ENCODE peak calls at places on chromosome 12, in nine cellular contexts. V is psoas muscle, T is GM12878, C is endothelial cell, F is nephron progenitor cell, L is heart right ventricle, Q is lung, Z is stomach, B is astrocyte of the cerebellum. R is an unnamed sample.

GRCh38 chr12:95918194-95918993 is 24.0 kb downstream of the CCDC38 start:
- DNase-seq in C (peak; percentile 41), L (peak; percentile 35), V (no peak), Q (peak; percentile 48), T (no peak), B (no peak), F (peak; percentile 44), Z (peak; percentile 30), R (peak; percentile 63)

GRCh38 chr12:12182926-12183325 is 83.9 kb downstream of the LRP6 start:
- DNase-seq in T (no peak), B (peak; percentile 56), V (no peak), F (no peak), Q (no peak), Z (no peak), C (no peak), L (no peak), R (no peak)

GRCh38 chr12:88896958-88897357 is 316.7 kb upstream of the KITLG start:
- DNase-seq in T (no peak), B (no peak), L (no peak), Q (no peak), C (no peak), F (no peak), Z (no peak), V (no peak), R (no peak)

GRCh38 chr12:57604454-57605307 is at the start of gene DTX3:
- DNase-seq in V (peak; percentile 54), Q (no peak), C (no peak), F (peak; percentile 44), B (no peak), L (peak; percentile 62), T (no peak), Z (no peak), R (peak; percentile 46)

GRCh38 chr12:32522322-32523221 is 123.2 kb downstream of the FGD4 start:
- DNase-seq in B (no peak), F (no peak), T (peak; percentile 9), Z (no peak), L (no peak), C (no peak), V (no peak), Q (no peak), R (peak; percentile 25)

GRCh38 chr12:123231931-123232330 is 1.0 kb downstream of the MPHOSPH9 start:
- DNase-seq in F (no peak), V (no peak), C (no peak), T (no peak), Q (no peak), L (no peak), Z (no peak), B (no peak), R (peak; percentile 14)

GRCh38 chr12:101823039-101823438 is 7.7 kb downstream of the GNPTAB start:
- DNase-seq in Q (no peak), Z (no peak), B (no peak), V (no peak), F (no peak), T (no peak), C (no peak), L (no peak), R (no peak)

GRCh38 chr12:32569256-32569655 is 109.8 kb upstream of the DNM1L start:
- DNase-seq in V (no peak), Q (no peak), B (no peak), T (no peak), Z (no peak), F (no peak), L (no peak), C (no peak), R (no peak)

GRCh38 chr12:57476993-57477709 is 2.5 kb downstream of the ARHGAP9 start:
- DNase-seq in Q (no peak), Z (no peak), F (no peak), V (no peak), L (no peak), T (no peak), B (no peak), C (no peak), R (no peak)

GRCh38 chr12:16955083-16955657 is 349.2 kb upstream of the LMO3 start:
- DNase-seq in Q (no peak), L (no peak), F (no peak), B (no peak), C (no peak), T (no peak), V (no peak), Z (no peak), R (no peak)

GRCh38 chr12:53076461-53076860 is 2.7 kb downstream of the SPRYD3 start:
- DNase-seq in C (no peak), V (no peak), T (no peak), L (no peak), B (no peak), F (no peak), Z (no peak), Q (no peak), R (no peak)

GRCh38 chr12:99600388-99600787 is 47.2 kb upstream of the GARIN6 start:
- DNase-seq in Z (no peak), V (no peak), B (no peak), F (no peak), T (peak; percentile 37), C (no peak), Q (no peak), L (no peak), R (peak; percentile 59)

GRCh38 chr12:111124183-111124582 is 203.8 kb upstream of the MYL2 start:
- DNase-seq in L (no peak), Q (no peak), Z (no peak), T (no peak), C (no peak), V (no peak), F (no peak), B (no peak), R (no peak)

GRCh38 chr12:100382327-100382726 is 25.5 kb downstream of the SLC17A8 start:
- DNase-seq in L (no peak), B (no peak), C (no peak), F (no peak), Q (no peak), V (no peak), T (no peak), Z (no peak), R (no peak)

GRCh38 chr12:48038085-48038484 is 33.8 kb upstream of the COL2A1 start:
- DNase-seq in V (no peak), L (no peak), Q (no peak), T (no peak), Z (no peak), B (no peak), F (no peak), C (no peak), R (no peak)

GRCh38 chr12:127401536-127401935 is 865.4 kb upstream of the TMEM132C start:
- DNase-seq in V (no peak), T (no peak), Q (no peak), B (no peak), L (no peak), F (no peak), C (no peak), Z (no peak), R (no peak)

DNA sequence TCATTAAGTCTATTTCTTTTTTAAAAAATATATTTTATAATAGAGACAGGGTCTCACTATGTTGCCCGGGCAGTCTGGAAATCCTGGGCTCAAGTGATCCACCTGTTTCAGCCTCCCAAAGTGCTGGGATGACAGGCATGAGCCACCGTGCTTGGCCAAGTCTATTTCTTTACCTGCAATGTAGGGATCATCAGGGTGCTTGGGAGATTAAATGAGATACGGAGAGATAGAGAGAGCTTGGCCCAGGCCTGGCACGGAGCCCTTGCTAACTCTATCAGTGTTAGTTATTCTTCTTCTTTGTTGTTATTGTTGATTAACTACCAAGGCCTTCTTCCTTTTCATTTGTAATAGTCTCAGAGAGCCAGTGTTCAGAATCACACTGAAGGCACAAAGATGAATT is 3.1 kb downstream of the CABP1 start:
- DNase-seq in T (no peak), V (no peak), Z (no peak), Q (no peak), F (no peak), L (no peak), B (no peak), C (no peak), R (no peak)
- TF ChIP-seq CTCF in T (no peak), V (no peak), Z (no peak), Q (no peak), F (no peak), L (no peak), B (no peak), C (no peak), R (no peak)

DNA sequence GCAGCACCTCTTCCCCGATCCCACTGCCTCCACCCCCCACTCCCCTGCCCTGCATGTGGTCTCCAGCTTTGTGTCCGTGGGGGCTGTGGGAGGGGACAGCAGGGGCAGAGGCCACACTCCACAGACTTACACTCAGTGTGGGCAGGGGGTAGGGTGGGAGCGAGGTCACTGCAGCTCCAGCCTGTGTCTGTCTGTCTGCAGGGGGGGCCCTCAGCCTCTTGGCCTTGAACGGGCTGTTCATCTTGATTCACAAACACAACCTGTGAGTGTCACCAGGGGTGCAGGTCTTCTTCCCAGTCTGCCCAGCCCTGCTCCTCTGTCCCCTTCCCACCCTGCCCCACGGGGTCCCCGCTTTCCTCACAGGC is 6.5 kb downstream of the NOC4L start:
- DNase-seq in Z (no peak), V (peak; percentile 41), Q (no peak), C (no peak), L (no peak), F (no peak), B (no peak), T (no peak), R (no peak)
- TF ChIP-seq CTCF in Z (no peak), V (no peak), Q (no peak), C (no peak), L (no peak), F (no peak), B (no peak), T (no peak), R (no peak)

GRCh38 chr12:7060353-7060954 is at the start of gene C1S:
- DNase-seq in Q (peak; percentile 78), V (peak; percentile 90), L (peak; percentile 80), B (peak; percentile 89), C (peak; percentile 56), Z (peak; percentile 39), F (peak; percentile 21), T (no peak), R (no peak)
- TF ChIP-seq CTCF in Q (peak; percentile 60), V (peak; percentile 84), L (peak; percentile 87), B (peak; percentile 86), C (no peak), Z (peak; percentile 72), F (peak; percentile 30), T (no peak), R (no peak)

GRCh38 chr12:114320910-114321309 is 85.0 kb downstream of the TBX5 start:
- DNase-seq in F (no peak), Q (no peak), C (no peak), T (no peak), L (no peak), Z (no peak), V (no peak), B (no peak), R (no peak)

GRCh38 chr12:114321524-114321923 is 84.4 kb downstream of the TBX5 start:
- DNase-seq in V (no peak), B (no peak), F (no peak), C (no peak), Z (no peak), L (no peak), Q (no peak), T (no peak), R (no peak)

GRCh38 chr12:114320101-114320500 is 85.8 kb downstream of the TBX5 start:
- DNase-seq in Z (no peak), C (no peak), B (no peak), L (no peak), T (no peak), F (no peak), V (no peak), Q (no peak), R (no peak)

GRCh38 chr12:114316076-114316475 is 89.9 kb downstream of the TBX5 start:
- DNase-seq in Q (no peak), V (no peak), Z (no peak), L (peak; percentile 11), F (no peak), T (no peak), B (peak; percentile 4), C (no peak), R (no peak)

GRCh38 chr12:114319422-114319821 is 86.5 kb downstream of the TBX5 start:
- DNase-seq in B (no peak), Q (peak; percentile 33), T (no peak), Z (no peak), V (no peak), F (no peak), L (peak; percentile 10), C (no peak), R (no peak)
- TF ChIP-seq CTCF in B (no peak), Q (no peak), T (no peak), Z (no peak), V (no peak), F (no peak), L (no peak), C (no peak), R (no peak)